ENCODE peak calls at places on chromosome 17, in eight cellular contexts. Z is lower leg skin; S is psoas muscle; W is GM10248; F is WERI-Rb-1; P is CD8-positive, alpha-beta T cell; N is IMR-90; T is left lung. I is an unnamed sample.

GRCh38 chr17:37614391-37614790 is 5.2 kb upstream of the SYNRG start:
- DNase-seq in Z (no peak), S (no peak), W (no peak), F (no peak), P (no peak), N (peak; percentile 93), T (no peak), I (no peak)

GRCh38 chr17:29705352-29705751 is 82.6 kb upstream of the CORO6 start:
- DNase-seq in Z (no peak), S (no peak), W (no peak), F (no peak), P (no peak), N (no peak), T (no peak), I (no peak)

GRCh38 chr17:7897090-7897489 is 8.5 kb downstream of the CHD3 start:
- DNase-seq in Z (no peak), S (no peak), W (no peak), F (no peak), P (no peak), N (peak; percentile 12), T (no peak), I (no peak)

GRCh38 chr17:21299981-21300600 is 15.6 kb downstream of the MAP2K3 start:
- DNase-seq in Z (no peak), S (no peak), W (no peak), F (no peak), P (no peak), N (no peak), T (no peak), I (no peak)

GRCh38 chr17:43094129-43094834 is 30.9 kb downstream of the BRCA1 start:
- DNase-seq in Z (no peak), S (no peak), W (no peak), F (no peak), P (no peak), N (peak; percentile 68), T (no peak), I (no peak)

GRCh38 chr17:32591428-32591827 is 104.6 kb downstream of the CDK5R1 start:
- DNase-seq in Z (no peak), S (no peak), W (no peak), F (no peak), P (no peak), N (no peak), T (no peak), I (no peak)

GRCh38 chr17:70320642-70321345 is 151.5 kb downstream of the KCNJ2 start:
- DNase-seq in Z (no peak), S (no peak), W (no peak), F (no peak), P (no peak), N (peak; percentile 8), T (peak; percentile 39), I (no peak)

GRCh38 chr17:63697341-63698286 is 2.3 kb downstream of the LIMD2 start:
- DNase-seq in Z (no peak), S (peak; percentile 57), W (peak; percentile 72), F (peak; percentile 79), P (peak; percentile 79), N (no peak), T (peak; percentile 81), I (no peak)

GRCh38 chr17:71024969-71025368 is 855.6 kb downstream of the KCNJ2 start:
- DNase-seq in Z (no peak), S (no peak), W (no peak), F (no peak), P (no peak), N (no peak), T (no peak), I (no peak)

GRCh38 chr17:8173871-8174322 is 2.3 kb downstream of the TMEM107 start:
- DNase-seq in Z (no peak), S (no peak), W (no peak), F (no peak), P (no peak), N (no peak), T (no peak), I (no peak)

GRCh38 chr17:14303343-14304221 is 2.7 kb downstream of the HS3ST3B1 start:
- DNase-seq in Z (no peak), S (no peak), W (no peak), F (peak; percentile 32), P (no peak), N (no peak), T (no peak), I (no peak)

GRCh38 chr17:1977583-1978395 is 47.3 kb downstream of the RTN4RL1 start:
- DNase-seq in Z (no peak), S (no peak), W (no peak), F (no peak), P (no peak), N (no peak), T (no peak), I (no peak)

GRCh38 chr17:62644487-62645173 is 17.2 kb downstream of the MRC2 start:
- DNase-seq in Z (no peak), S (no peak), W (no peak), F (no peak), P (no peak), N (no peak), T (no peak), I (no peak)

DNA sequence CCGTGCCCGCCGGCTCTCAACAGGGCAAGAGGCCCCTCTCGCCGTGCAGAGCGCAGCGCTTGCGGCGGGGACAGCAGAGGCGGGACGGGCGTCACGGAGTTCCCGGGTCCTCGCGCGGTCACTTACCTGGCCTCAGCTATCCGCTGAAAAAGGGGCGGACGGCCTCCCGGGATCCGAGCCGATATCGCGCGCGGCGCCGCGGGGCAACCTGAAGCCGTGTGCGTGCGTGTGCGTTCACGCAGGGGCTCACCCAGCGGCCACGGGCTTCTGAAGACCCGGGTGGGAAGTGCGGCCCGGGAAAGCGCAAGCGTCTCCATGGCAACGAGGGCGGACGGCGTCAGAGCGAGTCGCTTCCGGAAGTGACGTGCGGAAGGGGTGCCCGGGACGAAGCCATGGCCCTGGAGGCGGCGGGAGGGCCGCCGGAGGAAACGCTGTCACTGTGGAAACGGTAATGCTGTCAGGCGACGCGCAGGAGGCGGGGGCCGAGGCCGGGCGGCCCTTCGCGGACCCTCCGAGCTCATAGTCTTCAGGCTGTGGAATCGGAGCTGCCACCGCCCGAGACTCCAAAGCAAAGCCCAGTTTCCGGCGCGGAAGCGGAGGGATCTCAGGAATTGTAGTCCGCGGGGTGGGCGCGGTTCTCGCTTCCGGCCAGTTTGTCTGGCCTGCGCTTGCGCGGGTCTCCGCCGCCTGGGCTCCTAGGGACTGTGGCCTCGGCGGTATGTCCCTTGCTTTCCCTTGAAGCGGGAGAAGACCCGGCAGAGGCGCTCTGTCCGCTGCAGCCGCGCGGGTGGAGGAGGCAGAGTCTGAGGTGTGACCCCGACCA is at the start of gene ENDOV:
- DNase-seq in Z (peak; percentile 87), S (peak; percentile 95), W (peak; percentile 100), F (peak; percentile 97), P (peak; percentile 87), N (peak; percentile 91), T (peak; percentile 96), I (peak; percentile 83)
- TF ChIP-seq CTCF in Z (no peak), S (no peak), W (no peak), F (no peak), P (no peak), N (no peak), T (no peak), I (no peak)

GRCh38 chr17:78423961-78424747 is 45.7 kb downstream of the PGS1 start:
- DNase-seq in Z (no peak), S (no peak), W (no peak), F (no peak), P (no peak), N (no peak), T (no peak), I (no peak)

GRCh38 chr17:78421084-78421533 is 42.7 kb downstream of the PGS1 start:
- DNase-seq in Z (no peak), S (no peak), W (no peak), F (no peak), P (no peak), N (no peak), T (no peak), I (no peak)

GRCh38 chr17:78422872-78423588 is 44.6 kb downstream of the PGS1 start:
- DNase-seq in Z (no peak), S (no peak), W (no peak), F (no peak), P (no peak), N (no peak), T (no peak), I (no peak)

GRCh38 chr17:78421534-78422266 is 43.3 kb downstream of the PGS1 start:
- DNase-seq in Z (peak; percentile 55), S (peak; percentile 75), W (peak; percentile 88), F (peak; percentile 87), P (peak; percentile 59), N (peak; percentile 65), T (peak; percentile 82), I (no peak)

GRCh38 chr17:78422267-78422605 is 43.8 kb downstream of the PGS1 start:
- DNase-seq in Z (no peak), S (no peak), W (no peak), F (no peak), P (no peak), N (no peak), T (no peak), I (no peak)
- TF ChIP-seq CTCF in Z (no peak), S (no peak), W (no peak), F (no peak), P (no peak), N (no peak), T (peak; percentile 29), I (no peak)

GRCh38 chr17:72362466-72363335 is 241.9 kb downstream of the SOX9 start:
- DNase-seq in Z (no peak), S (no peak), W (no peak), F (no peak), P (no peak), N (peak; percentile 92), T (no peak), I (no peak)

GRCh38 chr17:72368191-72368590 is 247.4 kb downstream of the SOX9 start:
- DNase-seq in Z (no peak), S (no peak), W (no peak), F (no peak), P (no peak), N (no peak), T (no peak), I (no peak)

GRCh38 chr17:72363336-72363620 is 242.5 kb downstream of the SOX9 start:
- DNase-seq in Z (no peak), S (no peak), W (no peak), F (no peak), P (no peak), N (no peak), T (no peak), I (no peak)

GRCh38 chr17:72366626-72367025 is 245.8 kb downstream of the SOX9 start:
- DNase-seq in Z (no peak), S (no peak), W (no peak), F (no peak), P (no peak), N (no peak), T (no peak), I (no peak)

DNA sequence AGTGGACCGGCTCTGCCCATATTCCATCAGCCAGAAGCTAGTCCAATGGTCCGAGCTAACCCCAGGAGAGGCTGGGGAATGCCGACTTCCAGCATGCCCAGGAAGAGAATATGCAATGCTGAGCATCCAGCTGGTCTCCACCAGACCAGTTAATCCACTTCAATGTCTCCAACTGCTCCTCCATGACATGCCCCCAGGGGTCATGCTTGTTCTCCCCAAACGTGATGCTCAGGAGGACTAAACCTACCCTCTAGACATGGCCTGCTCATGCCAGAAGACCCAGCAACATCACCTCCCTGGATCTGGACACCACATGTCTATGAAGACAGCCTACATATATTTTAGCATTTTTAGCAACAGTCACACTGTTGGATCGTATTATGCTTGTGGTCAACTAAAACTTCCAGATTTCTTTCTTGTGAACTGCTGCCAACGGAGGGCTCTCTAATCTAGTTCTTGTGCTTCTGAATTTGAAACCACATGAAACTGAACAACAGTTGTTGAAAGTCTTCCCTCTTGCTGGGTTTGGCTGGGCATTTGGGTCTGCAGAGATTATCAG is 245.1 kb downstream of the SOX9 start:
- DNase-seq in Z (no peak), S (no peak), W (no peak), F (no peak), P (no peak), N (peak; percentile 48), T (no peak), I (peak; percentile 83)
- TF ChIP-seq CTCF in Z (no peak), S (no peak), W (no peak), F (peak; percentile 6), P (no peak), N (no peak), T (no peak), I (no peak)

GRCh38 chr17:78263736-78264340 is 32.4 kb downstream of the TMEM235 start:
- DNase-seq in Z (no peak), S (no peak), W (no peak), F (peak; percentile 85), P (no peak), N (no peak), T (no peak), I (no peak)
- TF ChIP-seq CTCF in Z (no peak), S (no peak), W (no peak), F (no peak), P (no peak), N (no peak), T (no peak), I (no peak)

I was measured in astrocyte of the cerebellum.